ENCODE peak calls at places on chromosome 1, in ten cellular contexts. M, H, X, E, C, B, P, F, D and U are unnamed samples.

GRCh38 chr1:234125283-234125682 is 220.8 kb downstream of the SLC35F3 start:
- DNase-seq in M (no peak), H (no peak), X (peak), E (peak), C (no peak), B (peak), P (no peak), F (peak), D (no peak), U (peak)

GRCh38 chr1:33612877-33613487 is 140.5 kb downstream of the ZSCAN20 start:
- DNase-seq in M (peak), H (peak), X (peak), E (peak), C (peak), B (peak), P (peak), F (peak), D (peak), U (peak)

GRCh38 chr1:20787775-20788488 is 825 bp upstream of the HP1BP3 start:
- DNase-seq in M (peak), H (peak), X (peak), E (peak), C (no peak), B (peak), P (no peak), F (no peak), D (no peak), U (peak)

GRCh38 chr1:105326883-105327282 is 1577.2 kb downstream of the AMY1C start:
- DNase-seq in M (no peak), H (no peak), X (no peak), E (no peak), C (no peak), B (no peak), P (no peak), F (no peak), D (no peak), U (no peak)

GRCh38 chr1:16013220-16013907 is 4.5 kb downstream of the HSPB7 start:
- DNase-seq in M (no peak), H (peak), X (peak), E (peak), C (no peak), B (peak), P (peak), F (no peak), D (peak), U (peak)

GRCh38 chr1:86848654-86849053 is 65.3 kb downstream of the SELENOF start:
- DNase-seq in M (no peak), H (no peak), X (no peak), E (no peak), C (no peak), B (no peak), P (no peak), F (no peak), D (no peak), U (no peak)

GRCh38 chr1:78043436-78043835 is 2.3 kb upstream of the GIPC2 start:
- DNase-seq in M (no peak), H (no peak), X (no peak), E (no peak), C (no peak), B (peak), P (no peak), F (no peak), D (no peak), U (no peak)

GRCh38 chr1:118333601-118334241 is 148.7 kb upstream of the SPAG17 start:
- DNase-seq in M (no peak), H (no peak), X (no peak), E (peak), C (no peak), B (peak), P (no peak), F (no peak), D (no peak), U (no peak)

GRCh38 chr1:44515416-44515815 is 110.4 kb downstream of the RNF220 start:
- DNase-seq in M (no peak), H (no peak), X (peak), E (peak), C (no peak), B (no peak), P (no peak), F (no peak), D (peak), U (no peak)